ENCODE peak calls at places on chromosomes 12 and 14, in seven cellular contexts. S is GM12878, I is HCT116, N is SK-N-SH, Y is H1, J is HepG2, A is K562. K is an unnamed sample.

GRCh38 chr14:95918466-95918865 is 41.8 kb downstream of the TUNAR start:
- DNase-seq in S (no peak), Y (no peak), N (no peak), A (no peak), I (no peak), J (no peak), K (no peak)

GRCh38 chr14:68951051-68951797 is 27.9 kb downstream of the ACTN1 start:
- DNase-seq in Y (no peak), J (no peak), S (no peak), A (no peak), N (peak), I (peak), K (peak)

GRCh38 chr12:58818546-58818945 is 101.8 kb downstream of the LRIG3 start:
- DNase-seq in Y (no peak), A (no peak), I (no peak), J (no peak), S (no peak), N (no peak), K (no peak)

GRCh38 chr14:33934938-33935337 is 15.9 kb downstream of the EGLN3 start:
- DNase-seq in N (no peak), A (no peak), J (no peak), I (no peak), Y (no peak), S (no peak), K (no peak)

GRCh38 chr14:31752867-31753661 is 191.9 kb downstream of the NUBPL start:
- DNase-seq in A (no peak), Y (no peak), I (no peak), N (no peak), J (no peak), S (peak), K (no peak)

GRCh38 chr12:95767703-95768102 is 22.9 kb downstream of the NTN4 start:
- DNase-seq in A (no peak), I (no peak), Y (no peak), N (no peak), S (no peak), J (no peak), K (no peak)

GRCh38 chr12:3313066-3313465 is 177.9 kb upstream of the PRMT8 start:
- DNase-seq in J (no peak), S (no peak), I (no peak), Y (no peak), N (no peak), A (no peak), K (no peak)

GRCh38 chr12:106429043-106429552 is 71.5 kb downstream of the POLR3B start:
- DNase-seq in S (no peak), N (no peak), I (no peak), Y (no peak), A (no peak), J (no peak), K (no peak)

GRCh38 chr14:56731187-56731586 is 79.1 kb downstream of the OTX2 start:
- DNase-seq in Y (no peak), S (no peak), J (no peak), N (no peak), A (no peak), I (no peak), K (no peak)

GRCh38 chr14:52950410-52950897 is 396 bp downstream of the FERMT2 start:
- DNase-seq in A (peak), J (peak), N (peak), S (no peak), Y (no peak), I (no peak), K (peak)

GRCh38 chr12:132178801-132179401 is 34.6 kb downstream of the NOC4L start:
- DNase-seq in I (no peak), Y (no peak), S (no peak), N (no peak), J (no peak), A (no peak), K (peak)

GRCh38 chr12:91894911-91895310 is 250.7 kb downstream of the BTG1 start:
- DNase-seq in A (no peak), J (no peak), S (no peak), N (no peak), I (no peak), Y (no peak), K (no peak)

GRCh38 chr12:27279836-27280235 is 35.8 kb downstream of the STK38L start:
- DNase-seq in S (no peak), Y (no peak), N (no peak), J (no peak), I (no peak), A (no peak), K (no peak)

GRCh38 chr12:110258466-110258865 is 22.6 kb upstream of the ATP2A2 start:
- DNase-seq in J (no peak), I (no peak), N (no peak), Y (no peak), S (no peak), A (no peak), K (no peak)

GRCh38 chr12:110254971-110255540 is 26.0 kb upstream of the ATP2A2 start:
- DNase-seq in A (no peak), Y (no peak), J (no peak), N (no peak), I (no peak), S (no peak), K (no peak)

GRCh38 chr12:110253176-110253575 is 27.9 kb upstream of the ATP2A2 start:
- DNase-seq in N (peak), I (no peak), J (no peak), Y (no peak), A (peak), S (no peak), K (no peak)

GRCh38 chr12:110252716-110253115 is 28.3 kb upstream of the ATP2A2 start:
- DNase-seq in Y (no peak), S (no peak), A (no peak), J (no peak), I (no peak), N (peak), K (no peak)

GRCh38 chr12:110256780-110257431 is 24.1 kb upstream of the ATP2A2 start:
- DNase-seq in Y (no peak), J (no peak), N (no peak), A (no peak), I (no peak), S (no peak), K (no peak)
- TF ChIP-seq JUND in Y (no peak), J (no peak), N (no peak), A (no peak), I (no peak), S (no peak), K (no peak)

GRCh38 chr12:118332511-118332910 is 40.2 kb downstream of the TAOK3 start:
- DNase-seq in I (no peak), N (no peak), J (no peak), Y (no peak), A (no peak), S (no peak), K (no peak)
- TF ChIP-seq JUND in I (no peak), N (no peak), J (no peak), Y (no peak), A (no peak), S (no peak), K (no peak)

GRCh38 chr14:22526744-22527143 is 62.3 kb downstream of the DAD1 start:
- DNase-seq in I (no peak), J (no peak), Y (no peak), S (no peak), A (no peak), N (no peak), K (no peak)
- TF ChIP-seq JUND in I (no peak), J (no peak), Y (no peak), S (no peak), A (no peak), N (no peak), K (no peak)

DNA sequence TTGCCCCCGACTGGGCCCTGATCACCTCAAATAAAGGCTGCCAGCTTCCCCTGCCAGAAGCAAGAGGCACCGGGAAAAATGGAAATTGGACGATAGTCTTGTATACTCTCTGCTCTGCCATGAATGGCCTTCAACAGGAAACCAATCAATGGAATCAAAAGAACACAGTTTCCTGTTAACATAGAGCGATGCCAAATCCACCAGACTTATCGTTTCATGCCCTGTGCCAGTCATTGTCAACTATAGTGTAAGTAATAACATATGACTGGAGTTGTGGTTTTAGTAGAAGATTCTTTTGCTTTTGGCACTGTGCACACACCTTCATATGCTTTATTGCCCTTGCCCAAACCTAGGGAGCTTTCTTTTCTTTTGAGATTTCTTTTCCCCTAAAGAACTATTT is 97.7 kb downstream of the TMEM30B start:
- DNase-seq in J (no peak), N (no peak), A (no peak), I (no peak), S (no peak), Y (no peak), K (no peak)
- TF ChIP-seq JUND in J (no peak), N (no peak), A (no peak), I (no peak), S (no peak), Y (no peak), K (no peak)

GRCh38 chr14:38989917-38990546 is 113.0 kb downstream of the SEC23A start:
- DNase-seq in S (peak), I (no peak), J (no peak), A (no peak), N (no peak), Y (no peak), K (no peak)
- TF ChIP-seq JUND in S (no peak), I (no peak), J (no peak), A (peak), N (no peak), Y (no peak), K (no peak)

DNA sequence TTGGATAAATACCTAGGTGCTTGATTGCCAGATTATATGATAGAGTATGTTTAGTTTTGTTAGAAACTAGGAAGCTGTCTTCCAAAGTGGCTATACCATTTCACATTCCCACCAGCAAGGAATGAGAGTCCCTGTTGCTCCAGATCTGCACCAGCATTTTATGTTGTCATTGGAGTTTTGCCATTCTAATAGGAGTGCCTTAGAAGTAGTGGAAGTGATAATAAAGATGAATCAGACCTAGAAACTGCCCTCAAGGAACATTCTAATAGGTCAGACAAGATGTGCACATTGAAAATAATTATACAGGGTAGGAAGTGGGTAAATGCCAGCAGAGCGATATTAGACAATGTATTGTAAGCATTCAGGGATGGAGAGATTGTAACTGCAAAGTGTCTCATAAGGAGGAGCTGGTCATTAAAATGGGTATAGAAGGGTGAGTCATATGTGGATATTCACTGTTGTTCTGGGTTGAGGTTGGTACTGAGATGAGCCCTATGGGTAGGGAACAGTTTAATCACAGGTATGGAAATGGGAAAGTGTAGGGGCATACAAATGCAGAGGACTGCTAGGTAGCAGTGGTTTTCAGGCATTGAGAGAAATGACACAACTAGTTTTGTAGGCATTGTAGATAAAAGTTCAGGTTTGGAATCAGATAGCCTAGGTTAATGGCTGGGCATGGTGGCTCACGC is 71.5 kb downstream of the MNAT1 start:
- DNase-seq in A (no peak), N (no peak), S (no peak), I (no peak), Y (no peak), J (no peak), K (no peak)
- TF ChIP-seq JUND in A (no peak), N (no peak), S (no peak), I (no peak), Y (no peak), J (no peak), K (no peak)

GRCh38 chr14:61253064-61253753 is 27.9 kb downstream of the TMEM30B start:
- DNase-seq in A (no peak), N (no peak), Y (no peak), S (no peak), I (no peak), J (no peak), K (no peak)

GRCh38 chr14:61255968-61256367 is 25.2 kb downstream of the TMEM30B start:
- DNase-seq in J (no peak), S (no peak), N (no peak), I (no peak), A (no peak), Y (no peak), K (no peak)

GRCh38 chr14:61254803-61255526 is 26.2 kb downstream of the TMEM30B start:
- DNase-seq in A (no peak), J (no peak), S (no peak), I (no peak), Y (peak), N (no peak), K (no peak)

GRCh38 chr14:61250063-61250462 is 31.1 kb downstream of the TMEM30B start:
- DNase-seq in N (no peak), J (no peak), S (no peak), A (no peak), Y (no peak), I (no peak), K (no peak)

GRCh38 chr14:61252354-61253063 is 28.6 kb downstream of the TMEM30B start:
- DNase-seq in I (peak), S (peak), N (peak), A (peak), Y (peak), J (peak), K (peak)
- TF ChIP-seq JUND in I (no peak), S (no peak), N (peak), A (no peak), Y (no peak), J (no peak), K (no peak)

GRCh38 chr12:9243999-9244649 is 35.9 kb upstream of the PZP start:
- DNase-seq in N (no peak), A (no peak), I (no peak), S (no peak), Y (no peak), J (peak), K (no peak)
- TF ChIP-seq JUND in N (no peak), A (no peak), I (no peak), S (no peak), Y (no peak), J (no peak), K (no peak)

GRCh38 chr12:104929926-104930325 is 28.2 kb downstream of the SLC41A2 start:
- DNase-seq in S (no peak), N (no peak), Y (no peak), I (no peak), A (no peak), J (no peak), K (no peak)
- TF ChIP-seq JUND in S (no peak), N (no peak), Y (no peak), I (no peak), A (no peak), J (no peak), K (no peak)

GRCh38 chr12:23950011-23950774 is 723 bp upstream of the SOX5 start:
- DNase-seq in A (peak), N (peak), S (no peak), I (no peak), J (peak), Y (no peak), K (peak)
- TF ChIP-seq JUND in A (no peak), N (no peak), S (no peak), I (no peak), J (no peak), Y (no peak), K (no peak)